ENCODE peak calls at places on chromosome 7, in eight cellular contexts. B is transverse colon, Q is Peyer's patch, E is gastrocnemius medialis, N is sigmoid colon, X is heart left ventricle, G is prostate gland, O is NB4. S is an unnamed sample.
A peak's percentile ranks its signal among the peaks of the same experiment; 100 is the strongest.

GRCh38 chr7:128899392-128899791 is 11.1 kb downstream of the KCP start:
- DNase-seq in O (no peak), Q (no peak), E (no peak), B (no peak), N (no peak), G (no peak), X (no peak), S (no peak)

GRCh38 chr7:92496876-92497275 is 19.1 kb upstream of the ERVW-1 start:
- DNase-seq in B (no peak), E (no peak), X (no peak), O (no peak), Q (no peak), G (no peak), N (no peak), S (no peak)

GRCh38 chr7:29684787-29685650 is 121.3 kb upstream of the WIPF3 start:
- DNase-seq in N (peak; percentile 88), O (peak; percentile 85), G (peak; percentile 59), X (peak; percentile 88), Q (peak; percentile 56), B (peak; percentile 76), E (peak; percentile 82), S (peak; percentile 91)

GRCh38 chr7:4406288-4407058 is 275.6 kb upstream of the FOXK1 start:
- DNase-seq in N (no peak), E (no peak), B (no peak), Q (no peak), X (no peak), O (peak; percentile 24), G (no peak), S (no peak)

GRCh38 chr7:32103361-32103760 is 33.2 kb upstream of the PDE1C start:
- DNase-seq in G (no peak), Q (no peak), N (no peak), O (no peak), E (no peak), X (no peak), B (no peak), S (no peak)

GRCh38 chr7:2606539-2606936 is 25.2 kb upstream of the TTYH3 start:
- DNase-seq in Q (no peak), N (no peak), E (no peak), X (peak; percentile 52), B (no peak), G (no peak), O (no peak), S (no peak)

GRCh38 chr7:156004265-156005201 is 192.3 kb upstream of the SHH start:
- DNase-seq in Q (no peak), O (no peak), N (no peak), X (no peak), E (no peak), G (no peak), B (no peak), S (no peak)

GRCh38 chr7:42739591-42739990 is 172.3 kb downstream of the C7orf25 start:
- DNase-seq in O (no peak), B (no peak), E (peak; percentile 36), G (no peak), N (no peak), Q (no peak), X (peak; percentile 47), S (no peak)

GRCh38 chr7:101206665-101207042 is 5.8 kb upstream of the MOGAT3 start:
- DNase-seq in Q (no peak), E (no peak), O (peak; percentile 42), X (no peak), G (no peak), B (no peak), N (no peak), S (no peak)

GRCh38 chr7:140607441-140607989 is 33.1 kb downstream of the DENND2A start:
- DNase-seq in B (peak; percentile 36), Q (no peak), G (no peak), E (peak; percentile 49), O (no peak), N (peak; percentile 89), X (peak; percentile 88), S (no peak)

GRCh38 chr7:520503-521161 is 986 bp upstream of the PDGFA start:
- DNase-seq in E (no peak), N (no peak), Q (no peak), B (no peak), G (no peak), O (no peak), X (no peak), S (no peak)

GRCh38 chr7:116501425-116502167 is 2.1 kb downstream of the CAV2 start:
- DNase-seq in Q (no peak), X (peak; percentile 54), G (no peak), N (no peak), O (no peak), E (no peak), B (no peak), S (no peak)
- TF ChIP-seq POLR2A in Q (no peak), X (no peak), G (no peak), N (no peak), O (no peak), E (no peak), B (no peak), S (no peak)

DNA sequence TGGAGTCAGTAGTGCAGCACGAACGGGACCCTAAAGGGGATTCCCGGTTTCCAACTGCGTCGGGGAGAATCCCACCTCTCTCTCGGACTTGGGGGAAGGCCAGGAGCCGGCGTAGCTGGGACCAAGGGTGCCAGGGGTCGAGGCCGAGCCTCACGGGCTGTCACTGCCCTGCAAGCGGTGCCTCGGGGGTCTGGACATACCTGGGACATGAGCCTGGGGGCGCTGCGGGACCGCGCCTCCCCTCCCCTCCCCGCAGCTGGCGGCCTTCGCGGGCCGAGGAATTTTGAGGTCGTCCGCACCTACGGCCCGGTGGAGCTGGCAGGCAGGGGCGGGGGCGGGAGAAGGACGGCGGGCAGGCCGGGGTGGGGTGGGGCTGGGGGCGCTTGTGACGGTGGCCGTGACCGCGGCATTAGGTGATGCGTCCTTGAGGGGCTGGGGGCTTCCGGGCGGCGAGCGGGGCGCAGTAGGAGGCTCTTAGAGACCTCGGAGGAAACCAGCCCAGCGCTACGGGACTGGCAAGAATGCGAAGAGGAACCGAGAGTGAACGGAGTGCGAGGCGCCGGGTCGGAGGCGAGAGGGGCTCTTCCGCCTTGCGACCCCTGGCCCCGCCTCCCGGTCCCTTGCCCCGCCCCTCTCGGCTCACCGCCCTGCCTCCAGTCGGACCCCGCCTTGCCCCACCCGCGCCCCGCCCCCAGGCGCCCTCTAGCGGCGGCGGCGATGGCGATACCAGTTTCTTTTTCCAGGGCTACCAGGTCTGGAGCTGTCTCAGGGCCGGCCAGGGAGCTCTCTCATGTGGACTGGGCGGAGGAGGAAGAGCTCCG is 48.3 kb downstream of the NPVF start:
- DNase-seq in N (peak; percentile 97), G (peak; percentile 85), E (peak; percentile 83), O (peak; percentile 98), X (peak; percentile 93), Q (peak; percentile 95), B (peak; percentile 98), S (peak; percentile 88)
- TF ChIP-seq POLR2A in N (no peak), G (no peak), E (peak; percentile 40), O (peak; percentile 85), X (no peak), Q (peak; percentile 24), B (peak; percentile 61), S (no peak)

DNA sequence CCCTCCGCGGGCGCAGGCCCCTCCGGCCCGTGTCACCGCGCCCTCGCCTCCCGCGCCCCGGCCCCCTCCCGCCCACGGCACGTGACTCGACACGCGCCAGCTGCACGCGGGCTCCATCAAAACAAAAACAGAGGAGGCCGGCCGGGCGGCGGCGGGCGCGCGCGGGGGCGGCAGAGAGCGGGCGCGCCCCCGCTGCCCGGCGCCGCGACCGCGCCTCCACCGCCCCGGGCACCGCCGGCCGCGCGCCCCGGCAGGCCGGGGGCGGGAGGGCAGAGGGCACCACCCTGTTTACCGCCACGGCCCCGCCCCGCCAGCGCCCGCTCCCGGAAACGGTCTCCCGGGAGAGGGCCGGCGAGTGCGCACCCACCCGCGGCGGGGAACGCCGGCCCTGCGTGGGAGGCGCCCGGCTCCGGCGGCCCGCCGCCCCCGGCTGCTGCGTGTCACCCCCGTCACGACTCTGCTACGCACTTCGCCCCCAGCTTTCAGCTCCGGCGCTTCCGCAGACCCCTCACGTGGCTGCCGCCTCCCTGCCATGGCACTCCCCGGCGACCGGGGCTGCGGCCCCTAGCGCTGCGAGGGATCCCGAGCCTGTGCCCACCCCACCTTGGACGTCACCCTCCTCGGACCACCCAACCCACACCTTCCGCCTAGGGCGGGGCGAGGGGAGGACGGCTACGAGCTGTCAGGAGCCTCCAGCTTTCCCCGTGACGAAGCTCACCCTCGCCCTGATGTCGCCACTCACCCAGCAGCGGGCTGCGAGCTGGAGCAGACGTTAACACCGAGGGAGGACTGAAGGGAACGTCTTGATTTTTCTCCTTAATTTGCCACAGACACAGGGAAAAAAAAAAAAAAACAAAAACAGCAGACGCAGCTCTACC is 221.6 kb upstream of the MKLN1 start:
- DNase-seq in Q (peak; percentile 81), O (peak; percentile 82), N (peak; percentile 91), E (peak; percentile 63), X (peak; percentile 87), B (peak; percentile 87), G (peak; percentile 65), S (peak; percentile 96)
- TF ChIP-seq POLR2A in Q (peak; percentile 90), O (peak; percentile 50), N (peak; percentile 50), E (peak; percentile 74), X (no peak), B (peak; percentile 84), G (peak; percentile 78), S (no peak)

GRCh38 chr7:158284617-158285382 is 302.8 kb downstream of the PTPRN2 start:
- DNase-seq in E (no peak), X (no peak), B (no peak), Q (no peak), O (no peak), G (peak; percentile 1), N (peak; percentile 42), S (no peak)

GRCh38 chr7:158281441-158281840 is 306.2 kb downstream of the PTPRN2 start:
- DNase-seq in G (no peak), N (peak; percentile 49), Q (no peak), O (no peak), X (no peak), E (no peak), B (no peak), S (no peak)

GRCh38 chr7:158284121-158284520 is 303.5 kb downstream of the PTPRN2 start:
- DNase-seq in E (no peak), G (no peak), Q (no peak), N (peak; percentile 40), O (no peak), B (no peak), X (no peak), S (no peak)

GRCh38 chr7:158282461-158283001 is 305.1 kb downstream of the PTPRN2 start:
- DNase-seq in E (no peak), Q (no peak), N (peak; percentile 48), B (no peak), O (no peak), G (no peak), X (no peak), S (peak; percentile 70)

DNA sequence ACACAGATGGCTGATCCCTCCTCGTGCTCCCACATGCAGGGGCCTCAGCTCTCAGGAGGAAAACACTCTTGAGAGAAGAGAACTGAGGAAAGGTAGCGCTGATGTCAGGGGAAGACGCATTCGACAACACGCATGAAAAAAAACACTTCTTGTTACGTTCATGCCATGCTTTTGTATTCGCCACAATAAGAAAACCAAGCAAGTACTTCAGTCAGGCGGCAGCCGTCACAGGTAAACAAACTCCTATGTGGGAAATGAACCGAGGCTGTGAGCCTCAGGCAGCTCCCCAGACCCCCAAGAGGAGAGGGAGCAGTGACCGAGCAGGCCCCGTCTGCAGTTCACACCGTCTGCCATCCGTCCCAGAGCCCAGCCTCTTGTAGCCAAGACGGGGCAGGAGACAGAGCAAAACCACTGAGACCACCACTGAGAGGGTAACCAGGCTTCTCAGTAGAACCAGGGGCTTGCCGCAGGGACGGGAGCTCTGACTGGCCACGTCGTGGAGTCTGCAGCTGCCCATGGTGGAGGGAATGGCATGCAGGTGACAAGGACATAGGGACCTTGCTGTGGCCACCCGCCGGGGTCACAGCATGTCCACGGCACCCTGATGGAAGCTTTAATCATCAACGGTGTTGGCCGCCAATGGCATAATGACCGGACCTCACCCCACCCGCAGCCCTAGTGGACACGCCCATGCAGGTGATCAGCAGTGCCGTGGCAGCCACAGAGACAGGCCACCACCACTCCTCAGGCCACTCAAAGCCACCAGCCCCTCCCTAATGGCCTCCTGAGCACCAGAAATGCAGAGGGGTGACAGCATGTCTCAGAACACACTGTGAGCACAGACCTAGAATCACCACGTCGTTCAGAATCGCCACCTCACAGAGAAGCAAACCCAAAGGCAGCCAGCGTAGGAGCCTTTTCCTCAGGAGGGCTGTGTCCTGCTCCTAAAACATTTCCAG is 304.3 kb downstream of the PTPRN2 start:
- DNase-seq in G (no peak), Q (no peak), N (peak; percentile 49), O (no peak), E (no peak), B (no peak), X (no peak), S (peak; percentile 70)
- TF ChIP-seq POLR2A in G (no peak), Q (no peak), N (no peak), O (no peak), E (no peak), B (no peak), X (no peak), S (no peak)